ENCODE peak calls at places on chromosomes 12 and 14, in seven cellular contexts. R is left ventricle myocardium inferior, K is tibial artery, H is DND-41, F is left lung, T is esophagus squamous epithelium, W is endodermal cell. N is an unnamed sample.

GRCh38 chr12:66132408-66132807 is 1.9 kb upstream of the LLPH start:
- DNase-seq in T (no peak), R (no peak), H (no peak), W (peak), F (no peak), K (no peak), N (no peak)

GRCh38 chr12:91777268-91777997 is 368.2 kb downstream of the BTG1 start:
- DNase-seq in W (no peak), H (no peak), R (no peak), K (no peak), T (no peak), F (no peak), N (no peak)

GRCh38 chr12:10213168-10214130 is 772 bp downstream of the GABARAPL1 start:
- DNase-seq in R (peak), K (peak), W (peak), T (no peak), F (peak), H (peak), N (peak)

GRCh38 chr14:90276627-90277367 is 20.4 kb downstream of the PSMC1 start:
- DNase-seq in T (no peak), R (no peak), F (no peak), H (no peak), W (peak), K (no peak), N (no peak)

GRCh38 chr14:83197271-83197670 is 1663.6 kb upstream of the SEL1L start:
- DNase-seq in H (no peak), W (no peak), F (no peak), R (no peak), T (no peak), K (no peak), N (no peak)

GRCh38 chr12:5612556-5613421 is 180.9 kb downstream of the NTF3 start:
- DNase-seq in W (peak), F (no peak), H (no peak), T (no peak), K (no peak), R (no peak), N (no peak)

GRCh38 chr14:77638738-77639137 is 22.3 kb upstream of the SPTLC2 start:
- DNase-seq in R (no peak), H (no peak), F (no peak), T (no peak), W (no peak), K (no peak), N (no peak)

GRCh38 chr12:3222935-3223334 is 145.8 kb downstream of the TSPAN9 start:
- DNase-seq in H (no peak), T (no peak), K (no peak), W (no peak), R (no peak), F (no peak), N (no peak)

GRCh38 chr12:114984641-114985041 is 300.7 kb upstream of the TBX3 start:
- DNase-seq in F (no peak), R (no peak), H (no peak), K (no peak), T (no peak), W (no peak), N (no peak)

GRCh38 chr14:28813810-28814209 is 47.2 kb downstream of the FOXG1 start:
- DNase-seq in T (no peak), K (no peak), R (no peak), W (no peak), H (no peak), F (no peak), N (no peak)

GRCh38 chr12:5318874-5319273 is 113.0 kb upstream of the NTF3 start:
- DNase-seq in F (no peak), H (no peak), K (no peak), W (no peak), T (no peak), R (no peak), N (no peak)

GRCh38 chr12:53750812-53751335 is 905 bp downstream of the CISTR start:
- DNase-seq in W (peak), R (peak), K (peak), H (no peak), T (no peak), F (no peak), N (peak)

GRCh38 chr14:85310491-85311272 is 219.3 kb upstream of the FLRT2 start:
- DNase-seq in T (no peak), H (no peak), W (no peak), F (no peak), K (no peak), R (no peak), N (no peak)

GRCh38 chr12:101089271-101089670 is 120.8 kb downstream of the SLC5A8 start:
- DNase-seq in W (peak), K (no peak), R (no peak), T (no peak), F (no peak), H (no peak), N (no peak)

GRCh38 chr12:107734139-107734538 is 26.8 kb downstream of the PRDM4 start:
- DNase-seq in T (no peak), F (no peak), W (no peak), K (no peak), H (no peak), R (no peak), N (peak)

GRCh38 chr12:111672822-111673381 is 12.9 kb downstream of the BRAP start:
- DNase-seq in F (no peak), H (no peak), T (no peak), R (no peak), W (no peak), K (no peak), N (no peak)

GRCh38 chr12:104372721-104373335 is 69.3 kb downstream of the EID3 start:
- DNase-seq in W (peak), R (no peak), K (no peak), T (no peak), H (no peak), F (no peak), N (no peak)

GRCh38 chr12:45986646-45987338 is 3.6 kb downstream of the SCAF11 start:
- DNase-seq in R (no peak), T (no peak), H (no peak), W (peak), F (no peak), K (no peak), N (no peak)

GRCh38 chr12:63294327-63294632 is 143.3 kb upstream of the AVPR1A start:
- DNase-seq in H (no peak), R (no peak), F (no peak), W (no peak), T (no peak), K (no peak), N (no peak)

GRCh38 chr14:88044782-88045446 is 40.0 kb downstream of the GPR65 start:
- DNase-seq in F (no peak), R (no peak), K (no peak), H (no peak), W (no peak), T (no peak), N (no peak)

GRCh38 chr12:118356809-118357326 is 15.8 kb downstream of the TAOK3 start:
- DNase-seq in F (no peak), W (no peak), H (no peak), K (no peak), T (no peak), R (no peak), N (no peak)

GRCh38 chr12:40691913-40692616 is at the start of gene CNTN1:
- DNase-seq in R (peak), K (no peak), T (no peak), W (peak), F (peak), H (no peak), N (peak)

GRCh38 chr14:68998062-68998461 is 19.0 kb upstream of the ACTN1 start:
- DNase-seq in H (no peak), W (no peak), F (no peak), R (no peak), T (no peak), K (no peak), N (no peak)

GRCh38 chr14:51462182-51462581 is 189.5 kb upstream of the FRMD6 start:
- DNase-seq in W (no peak), F (no peak), T (no peak), K (no peak), R (no peak), H (no peak), N (no peak)

GRCh38 chr12:14664434-14665023 is 31.9 kb downstream of the GUCY2C start:
- DNase-seq in F (no peak), T (no peak), H (peak), W (no peak), K (no peak), R (no peak), N (no peak)

GRCh38 chr14:61326847-61327246 is 5.5 kb downstream of the PRKCH start:
- DNase-seq in H (no peak), T (no peak), F (no peak), R (peak), K (peak), W (peak), N (no peak)

GRCh38 chr14:74945852-74946658 is 9.3 kb downstream of the PGF start:
- DNase-seq in T (no peak), R (peak), K (peak), W (peak), H (peak), F (peak), N (peak)

GRCh38 chr12:19306366-19306765 is 132.9 kb upstream of the AEBP2 start:
- DNase-seq in R (no peak), W (no peak), H (no peak), F (no peak), T (no peak), K (no peak), N (no peak)

GRCh38 chr14:99647407-99647806 is 2.5 kb downstream of the HHIPL1 start:
- DNase-seq in R (no peak), F (peak), H (no peak), T (no peak), W (no peak), K (no peak), N (no peak)

DNA sequence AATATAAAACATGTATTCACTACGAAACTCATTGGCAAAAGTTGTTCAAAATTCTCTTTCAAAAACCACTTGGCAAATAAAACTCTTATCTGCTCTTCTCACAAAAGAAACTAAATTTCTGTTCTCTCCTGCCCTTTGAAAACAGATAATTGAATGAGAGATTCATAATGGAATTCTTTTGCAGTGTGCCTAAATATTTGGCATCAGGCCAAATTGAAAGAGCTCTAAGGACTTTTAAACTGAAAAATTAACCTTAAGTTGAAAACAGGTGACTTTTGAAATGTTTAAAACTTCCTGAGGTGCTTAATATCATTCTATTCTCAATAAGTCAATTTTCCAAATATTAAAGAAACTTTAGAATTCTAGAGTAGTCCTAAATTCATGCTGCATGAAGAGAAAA is 136.4 kb downstream of the FSCB start:
- DNase-seq in W (no peak), T (no peak), K (no peak), F (no peak), R (no peak), H (no peak), N (no peak)
- H3K27ac ChIP-seq in W (no peak), T (no peak), K (no peak), F (no peak), R (no peak), H (no peak), N (no peak)

GRCh38 chr12:55728185-55728931 is 451 bp downstream of the CD63 start:
- DNase-seq in T (no peak), R (peak), W (peak), F (peak), K (peak), H (peak), N (peak)

GRCh38 chr12:55725556-55725955 is 3.3 kb downstream of the CD63 start:
- DNase-seq in W (no peak), R (no peak), T (no peak), F (no peak), H (no peak), K (no peak), N (no peak)

GRCh38 chr12:55724940-55725309 is 3.9 kb downstream of the CD63 start:
- DNase-seq in H (no peak), T (no peak), W (no peak), K (no peak), F (no peak), R (no peak), N (no peak)

GRCh38 chr12:55727643-55728184 is 1.1 kb downstream of the CD63 start:
- DNase-seq in T (no peak), F (no peak), R (peak), W (peak), K (peak), H (no peak), N (no peak)

GRCh38 chr12:55726911-55727310 is 1.9 kb downstream of the CD63 start:
- DNase-seq in K (no peak), H (no peak), W (no peak), T (no peak), F (no peak), R (no peak), N (no peak)
- H3K27ac ChIP-seq in K (peak), H (no peak), W (no peak), T (peak), F (peak), R (peak), N (no peak)

DNA sequence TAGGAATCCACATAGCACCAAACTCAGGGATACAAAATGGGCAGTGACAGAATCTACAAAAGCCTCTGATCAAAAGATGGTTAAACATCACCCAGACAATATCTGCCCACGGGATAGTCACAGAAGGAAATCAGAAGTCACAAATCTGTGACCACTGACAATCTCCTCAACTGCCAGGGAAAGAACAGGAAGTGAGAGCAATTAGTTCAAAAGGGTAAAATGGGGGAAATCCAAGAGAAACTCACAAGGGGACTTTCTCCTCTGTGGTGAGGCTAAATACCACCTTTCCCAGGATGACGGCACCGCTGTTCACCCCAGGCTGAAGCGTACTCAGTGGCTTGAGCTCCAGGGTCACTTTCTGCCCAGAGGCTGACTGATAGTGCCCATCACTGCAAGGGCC is 10.7 kb downstream of the TTC5 start:
- DNase-seq in R (no peak), K (no peak), H (no peak), W (no peak), T (no peak), F (no peak), N (no peak)
- H3K27ac ChIP-seq in R (no peak), K (no peak), H (no peak), W (no peak), T (no peak), F (no peak), N (no peak)

GRCh38 chr12:124665516-124665915 is 98.1 kb upstream of the NCOR2 start:
- DNase-seq in F (no peak), W (no peak), H (no peak), T (no peak), K (no peak), R (no peak), N (no peak)
- H3K27ac ChIP-seq in F (no peak), W (no peak), H (no peak), T (no peak), K (peak), R (no peak), N (no peak)

GRCh38 chr12:50224026-50224692 is 57.0 kb upstream of the CERS5 start:
- DNase-seq in R (no peak), F (no peak), K (no peak), W (peak), T (no peak), H (no peak), N (no peak)

GRCh38 chr12:50219544-50219943 is 52.4 kb upstream of the CERS5 start:
- DNase-seq in K (no peak), R (no peak), F (no peak), W (no peak), T (no peak), H (no peak), N (no peak)

GRCh38 chr12:50220357-50221061 is 53.3 kb upstream of the CERS5 start:
- DNase-seq in H (peak), K (no peak), T (no peak), F (no peak), R (no peak), W (no peak), N (no peak)

GRCh38 chr12:50222275-50222783 is 55.2 kb upstream of the CERS5 start:
- DNase-seq in T (no peak), K (peak), F (no peak), H (peak), R (peak), W (peak), N (peak)

GRCh38 chr12:50221228-50222008 is 54.2 kb upstream of the CERS5 start:
- DNase-seq in F (no peak), H (peak), W (no peak), R (no peak), T (no peak), K (no peak), N (no peak)
- H3K27ac ChIP-seq in F (peak), H (peak), W (peak), R (peak), T (peak), K (peak), N (peak)

DNA sequence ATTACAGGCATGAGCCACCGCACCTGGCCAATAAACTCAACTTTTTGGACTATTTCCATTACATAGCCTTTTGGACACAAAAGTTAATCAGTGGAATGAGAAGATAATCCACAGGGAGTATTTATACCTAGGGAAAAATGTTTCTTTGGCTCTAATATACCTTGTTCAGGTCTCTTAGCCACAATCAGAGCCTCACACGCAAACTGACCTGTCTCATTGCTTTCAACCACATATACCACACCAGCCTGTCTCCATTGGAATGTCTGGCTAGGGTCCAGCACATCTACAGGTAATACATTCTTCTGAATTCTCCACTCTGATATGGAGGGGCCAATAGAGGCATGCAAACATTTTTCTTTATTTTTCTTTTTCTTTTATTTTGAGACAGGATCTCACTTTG is 3.8 kb upstream of the RBMS2 start:
- DNase-seq in T (no peak), F (no peak), R (no peak), H (no peak), K (no peak), W (no peak), N (no peak)
- H3K27ac ChIP-seq in T (no peak), F (no peak), R (no peak), H (no peak), K (no peak), W (no peak), N (no peak)

GRCh38 chr14:55607386-55607785 is 27.4 kb downstream of the KTN1 start:
- DNase-seq in W (no peak), T (no peak), K (no peak), H (no peak), R (no peak), F (no peak), N (no peak)

GRCh38 chr14:55604467-55604866 is 24.5 kb downstream of the KTN1 start:
- DNase-seq in H (no peak), W (no peak), K (no peak), R (no peak), T (no peak), F (no peak), N (no peak)

GRCh38 chr14:55605793-55606192 is 25.8 kb downstream of the KTN1 start:
- DNase-seq in R (no peak), H (no peak), W (no peak), T (no peak), K (no peak), F (no peak), N (no peak)

GRCh38 chr14:55603401-55603953 is 23.5 kb downstream of the KTN1 start:
- DNase-seq in T (no peak), W (no peak), K (no peak), F (no peak), H (no peak), R (no peak), N (no peak)

DNA sequence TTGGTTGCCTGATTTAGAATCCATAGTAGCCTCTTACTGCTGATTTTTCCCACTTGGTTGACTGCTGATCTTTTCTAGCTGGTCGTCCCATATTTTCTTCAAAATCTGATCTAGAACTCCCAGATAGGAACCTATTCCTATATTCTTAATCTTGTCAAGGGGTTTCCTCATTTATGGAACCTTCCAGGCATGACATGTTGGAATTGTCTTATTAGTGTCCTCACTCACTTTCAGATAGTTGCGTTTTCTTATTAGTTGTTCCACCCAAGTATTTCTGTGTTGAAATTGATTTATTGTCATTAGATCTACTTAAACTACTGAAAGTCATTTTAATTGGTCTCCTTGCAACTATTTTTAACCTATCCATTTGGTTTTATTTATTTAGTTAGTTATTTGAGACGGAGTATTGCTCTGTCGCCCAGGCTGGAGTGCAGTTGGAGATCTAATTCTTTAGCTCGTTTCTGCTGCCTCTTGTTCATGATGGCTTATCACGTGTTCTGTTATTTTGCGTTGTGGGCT is 25.0 kb downstream of the KTN1 start:
- DNase-seq in K (no peak), W (no peak), F (no peak), R (no peak), T (no peak), H (no peak), N (no peak)
- H3K27ac ChIP-seq in K (peak), W (no peak), F (no peak), R (no peak), T (no peak), H (no peak), N (no peak)

DNA sequence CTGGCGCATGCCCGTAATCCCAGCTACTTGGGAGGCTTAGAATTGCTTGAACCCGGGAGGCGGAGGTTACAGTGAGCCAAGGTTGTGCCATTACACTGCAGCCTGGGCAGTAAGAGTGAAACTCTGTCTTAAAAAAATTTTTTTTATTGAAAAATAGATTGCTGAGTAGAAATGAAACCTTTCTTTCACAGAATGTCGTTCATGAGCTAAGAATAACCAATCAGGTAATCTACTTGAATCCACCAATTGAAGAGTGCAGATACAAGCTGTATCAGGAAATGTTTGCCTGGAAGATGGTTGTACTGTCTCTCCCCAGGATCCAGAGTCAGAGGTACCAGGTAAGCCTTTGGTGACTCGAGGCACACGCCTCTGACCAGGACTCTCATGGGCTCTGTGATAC is 27.0 kb downstream of the DYNC1H1 start:
- DNase-seq in H (no peak), W (no peak), F (no peak), T (no peak), K (no peak), R (no peak), N (no peak)
- H3K27ac ChIP-seq in H (no peak), W (no peak), F (no peak), T (no peak), K (no peak), R (no peak), N (no peak)

DNA sequence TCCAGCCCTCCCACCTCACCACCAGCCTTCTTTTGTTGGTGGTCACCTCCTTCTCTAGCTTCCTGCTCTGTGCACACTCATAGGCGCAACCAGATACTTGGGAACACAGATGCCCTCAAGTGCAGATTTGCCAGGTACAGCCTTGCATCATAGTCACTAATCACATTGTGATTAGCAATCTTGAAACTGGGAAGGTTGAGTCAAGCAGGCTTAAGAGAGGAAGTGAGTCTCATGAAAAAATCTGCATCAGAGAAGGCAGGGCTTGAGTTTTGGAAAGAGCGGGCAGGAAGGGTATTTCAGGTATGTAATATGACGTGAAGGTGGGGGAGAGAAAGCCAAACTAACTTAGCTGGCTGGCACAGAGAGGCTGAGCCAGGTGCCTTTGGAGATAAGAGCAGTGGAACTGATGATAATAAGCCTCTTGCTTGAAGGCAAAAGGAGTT is 2.7 kb upstream of the RABGGTA start:
- DNase-seq in F (no peak), W (no peak), K (no peak), H (no peak), T (no peak), R (no peak), N (no peak)
- H3K27ac ChIP-seq in F (peak), W (no peak), K (no peak), H (no peak), T (peak), R (peak), N (no peak)